ENCODE peak calls at places on chromosomes 5 and 9, in four cellular contexts. W, I, H and R are unnamed samples.
A peak's percentile ranks its signal among the peaks of the same experiment; 100 is the strongest.

GRCh38 chr9:134025606-134026541 is 593 bp downstream of the BRD3OS start:
- DNase-seq in W (peak; percentile 82), I (peak; percentile 74), H (peak; percentile 8), R (peak; percentile 85)

GRCh38 chr9:35406183-35406959 is 83.5 kb upstream of the RUSC2 start:
- DNase-seq in H (no peak), W (peak; percentile 98), I (peak; percentile 80), R (peak; percentile 99)

GRCh38 chr5:15791859-15792258 is 291.9 kb downstream of the FBXL7 start:
- DNase-seq in I (no peak), H (peak; percentile 38), W (no peak), R (no peak)

GRCh38 chr9:77945798-77946197 is 85.8 kb downstream of the GNAQ start:
- DNase-seq in H (no peak), I (no peak), W (no peak), R (no peak)

GRCh38 chr5:150618588-150619281 is 21.7 kb upstream of the SYNPO start:
- DNase-seq in I (no peak), W (no peak), H (no peak), R (no peak)

GRCh38 chr9:91812191-91812590 is 137.8 kb downstream of the ROR2 start:
- DNase-seq in H (no peak), I (no peak), W (no peak), R (no peak)

GRCh38 chr5:41708604-41708940 is 161.7 kb downstream of the OXCT1 start:
- DNase-seq in W (peak; percentile 33), I (no peak), H (no peak), R (no peak)

GRCh38 chr5:134590992-134591659 is 41.5 kb downstream of the SAR1B start:
- DNase-seq in H (no peak), I (no peak), W (no peak), R (peak; percentile 77)

GRCh38 chr5:134975078-134975715 is 7.5 kb downstream of the CATSPER3 start:
- DNase-seq in H (no peak), I (no peak), W (no peak), R (no peak)

GRCh38 chr9:128088253-128088945 is 20.4 kb downstream of the SLC25A25 start:
- DNase-seq in H (no peak), W (no peak), I (no peak), R (no peak)

GRCh38 chr5:76942581-76942980 is 10.3 kb upstream of the CRHBP start:
- DNase-seq in H (peak; percentile 15), W (no peak), I (no peak), R (no peak)

GRCh38 chr5:109506556-109506955 is 96.8 kb upstream of the PJA2 start:
- DNase-seq in H (no peak), W (no peak), I (no peak), R (no peak)